ENCODE peak calls at places on chromosome 16, in nine cellular contexts. N is dermis blood vessel endothelial cell; V is central memory CD4-positive, alpha-beta T cell; S is glomerular endothelial cell; K is OCI-LY7; Q is T-helper 1 cell; A is C1 segment of cervical spinal cord; E is uterus; U is activated CD4-positive, alpha-beta T cell treated with anti-CD3 and anti-CD28 coated beads, Interleukin-2, amount 50 U/mL, for 1 hour. Y is an unnamed sample.

GRCh38 chr16:46573008-46573833 is 48.0 kb downstream of the SHCBP1 start:
- DNase-seq in Q (no peak), N (no peak), V (no peak), U (no peak), A (no peak), S (no peak), E (no peak), K (no peak), Y (peak)

GRCh38 chr16:73176577-73177013 is 128.7 kb upstream of the ZFHX3 start:
- DNase-seq in S (no peak), K (no peak), E (no peak), V (no peak), N (peak), Q (no peak), U (no peak), A (no peak), Y (no peak)

GRCh38 chr16:72962347-72962746 is 85.6 kb downstream of the ZFHX3 start:
- DNase-seq in N (no peak), S (no peak), V (no peak), U (no peak), A (no peak), Q (no peak), K (no peak), E (no peak), Y (no peak)

GRCh38 chr16:88830250-88830649 is 18.5 kb upstream of the APRT start:
- DNase-seq in K (no peak), E (no peak), S (no peak), Q (no peak), U (no peak), A (no peak), N (no peak), V (no peak), Y (no peak)

GRCh38 chr16:3045758-3046505 is 429 bp upstream of the MMP25 start:
- DNase-seq in E (no peak), A (no peak), Q (no peak), K (no peak), N (peak), V (no peak), U (no peak), S (no peak), Y (peak)

GRCh38 chr16:642189-643049 is 791 bp downstream of the MCRIP2 start:
- DNase-seq in V (no peak), Q (no peak), N (peak), E (no peak), K (peak), S (no peak), A (no peak), U (no peak), Y (no peak)

GRCh38 chr16:4688674-4689045 is 4.7 kb upstream of the NUDT16L1 start:
- DNase-seq in A (no peak), E (no peak), N (no peak), U (no peak), K (no peak), V (no peak), Q (no peak), S (no peak), Y (no peak)

GRCh38 chr16:75256871-75257343 is 5.5 kb upstream of the BCAR1 start:
- DNase-seq in N (peak), U (no peak), S (no peak), E (peak), A (no peak), Q (peak), K (no peak), V (no peak), Y (peak)

GRCh38 chr16:84611041-84611440 is 6.8 kb downstream of the COTL1 start:
- DNase-seq in E (no peak), K (no peak), N (no peak), U (no peak), S (no peak), V (no peak), A (no peak), Q (no peak), Y (no peak)

GRCh38 chr16:89197633-89198416 is 2.5 kb downstream of the SLC22A31 start:
- DNase-seq in V (no peak), U (no peak), A (no peak), K (no peak), Q (no peak), N (no peak), S (no peak), E (no peak), Y (no peak)

GRCh38 chr16:86942469-86943175 is 364.3 kb downstream of the FOXL1 start:
- DNase-seq in E (no peak), Q (no peak), V (no peak), N (peak), K (no peak), U (no peak), A (no peak), S (no peak), Y (no peak)

GRCh38 chr16:85057212-85057889 is 29.8 kb downstream of the KIAA0513 start:
- DNase-seq in U (no peak), Q (no peak), N (peak), V (no peak), A (no peak), K (peak), E (no peak), S (no peak), Y (no peak)

GRCh38 chr16:87703835-87704375 is 61.9 kb downstream of the KLHDC4 start:
- DNase-seq in K (no peak), N (peak), V (no peak), E (no peak), U (no peak), A (no peak), Q (no peak), S (no peak), Y (no peak)

GRCh38 chr16:70594569-70594968 is 51.8 kb upstream of the IL34 start:
- DNase-seq in Q (no peak), K (no peak), U (no peak), A (no peak), E (no peak), V (no peak), S (no peak), N (peak), Y (no peak)

GRCh38 chr16:23317751-23318150 is 15.6 kb downstream of the SCNN1B start:
- DNase-seq in U (no peak), Q (no peak), S (no peak), A (no peak), K (no peak), N (no peak), E (no peak), V (no peak), Y (no peak)

GRCh38 chr16:68406458-68407041 is 41.8 kb downstream of the SMPD3 start:
- DNase-seq in Q (no peak), U (no peak), N (no peak), V (no peak), A (no peak), E (no peak), S (no peak), K (no peak), Y (no peak)

GRCh38 chr16:81480856-81481821 is 36.5 kb downstream of the CMIP start:
- DNase-seq in S (no peak), Q (no peak), N (no peak), A (no peak), K (peak), E (no peak), U (no peak), V (no peak), Y (no peak)

GRCh38 chr16:396605-397004 is 394 bp upstream of the NME4 start:
- DNase-seq in E (peak), V (no peak), S (no peak), N (peak), U (no peak), Q (no peak), A (no peak), K (no peak), Y (peak)

GRCh38 chr16:8822403-8822802 is 24.8 kb downstream of the PMM2 start:
- DNase-seq in K (no peak), U (no peak), Q (no peak), V (no peak), N (no peak), E (no peak), A (no peak), S (no peak), Y (no peak)

GRCh38 chr16:56941856-56942331 is 10.0 kb downstream of the HERPUD1 start:
- DNase-seq in V (no peak), A (no peak), N (no peak), Q (no peak), K (no peak), E (no peak), U (no peak), S (no peak), Y (no peak)

GRCh38 chr16:86578499-86579267 is at the start of gene FOXL1:
- DNase-seq in V (no peak), E (no peak), U (no peak), Q (no peak), N (peak), S (no peak), A (no peak), K (no peak), Y (no peak)

GRCh38 chr16:23827245-23827543 is 8.6 kb upstream of the PRKCB start:
- DNase-seq in N (no peak), U (no peak), S (no peak), E (no peak), K (no peak), Q (no peak), A (no peak), V (peak), Y (no peak)

GRCh38 chr16:29860218-29860617 is 2.8 kb downstream of the CDIPT start:
- DNase-seq in U (no peak), A (no peak), Q (no peak), K (no peak), S (no peak), V (no peak), N (no peak), E (no peak), Y (no peak)

GRCh38 chr16:77171750-77172635 is 19.0 kb upstream of the MON1B start:
- DNase-seq in V (peak), K (peak), A (no peak), Q (no peak), S (peak), E (no peak), U (no peak), N (peak), Y (no peak)

GRCh38 chr16:88019847-88020512 is 68.7 kb downstream of the BANP start:
- DNase-seq in S (no peak), Q (no peak), A (no peak), E (peak), V (no peak), U (no peak), K (no peak), N (no peak), Y (no peak)

GRCh38 chr16:73171901-73172619 is 124.1 kb upstream of the ZFHX3 start:
- DNase-seq in U (no peak), S (no peak), K (no peak), V (no peak), A (no peak), N (no peak), E (peak), Q (no peak), Y (peak)

GRCh38 chr16:9042533-9042932 is 48.9 kb upstream of the HAPSTR1 start:
- DNase-seq in V (no peak), E (no peak), A (no peak), Q (no peak), U (no peak), N (no peak), S (no peak), K (no peak), Y (no peak)